ENCODE peak calls at places on chromosome 11, in five cellular contexts. One of them, this sample, is unnamed.

GRCh38 chr11:69272055-69272454 is 21.9 kb upstream of the MYEOV start:
- DNase-seq in endothelial cell of umbilical vein: no peak
- DNase-seq in A549: no peak
- DNase-seq in GM12878: no peak
- DNase-seq in K562: no peak
- DNase-seq in this sample: no peak

GRCh38 chr11:47351159-47352126 is 1.1 kb downstream of the MYBPC3 start:
- DNase-seq in endothelial cell of umbilical vein: no peak
- DNase-seq in A549: no peak
- DNase-seq in GM12878: no peak
- DNase-seq in K562: no peak
- DNase-seq in this sample: no peak

GRCh38 chr11:133999355-133999754 is 42.6 kb upstream of the IGSF9B start:
- DNase-seq in endothelial cell of umbilical vein: no peak
- DNase-seq in A549: no peak
- DNase-seq in GM12878: no peak
- DNase-seq in K562: no peak
- DNase-seq in this sample: no peak

GRCh38 chr11:47001666-47002285 is 65.2 kb downstream of the CSTPP1 start:
- DNase-seq in endothelial cell of umbilical vein: no peak
- DNase-seq in A549: no peak
- DNase-seq in GM12878: no peak
- DNase-seq in K562: peak
- DNase-seq in this sample: no peak

GRCh38 chr11:6646631-6647281 is 8.9 kb downstream of the DCHS1 start:
- DNase-seq in endothelial cell of umbilical vein: no peak
- DNase-seq in A549: no peak
- DNase-seq in GM12878: peak
- DNase-seq in K562: no peak
- DNase-seq in this sample: no peak

GRCh38 chr11:117685566-117685965 is 111.5 kb downstream of the DSCAML1 start:
- DNase-seq in endothelial cell of umbilical vein: no peak
- DNase-seq in A549: no peak
- DNase-seq in GM12878: no peak
- DNase-seq in K562: no peak
- DNase-seq in this sample: no peak

GRCh38 chr11:103730151-103730940 is 306.1 kb upstream of the DDI1 start:
- DNase-seq in endothelial cell of umbilical vein: peak
- DNase-seq in A549: no peak
- DNase-seq in GM12878: no peak
- DNase-seq in K562: no peak
- DNase-seq in this sample: no peak

GRCh38 chr11:6319001-6319878 is 1.1 kb downstream of the CAVIN3 start:
- DNase-seq in endothelial cell of umbilical vein: peak
- DNase-seq in A549: no peak
- DNase-seq in GM12878: no peak
- DNase-seq in K562: no peak
- DNase-seq in this sample: no peak

GRCh38 chr11:115269193-115269592 is 235.0 kb downstream of the CADM1 start:
- DNase-seq in endothelial cell of umbilical vein: no peak
- DNase-seq in A549: no peak
- DNase-seq in GM12878: no peak
- DNase-seq in K562: no peak
- DNase-seq in this sample: no peak

GRCh38 chr11:78656984-78657383 is 82.3 kb upstream of the NARS2 start:
- DNase-seq in endothelial cell of umbilical vein: no peak
- DNase-seq in A549: no peak
- DNase-seq in GM12878: no peak
- DNase-seq in K562: no peak
- DNase-seq in this sample: no peak

GRCh38 chr11:110295487-110296225 is 758 bp downstream of the RDX start:
- DNase-seq in endothelial cell of umbilical vein: peak
- DNase-seq in A549: no peak
- DNase-seq in GM12878: peak
- DNase-seq in K562: peak
- DNase-seq in this sample: no peak

GRCh38 chr11:864118-864827 is 21.6 kb downstream of the TSPAN4 start:
- DNase-seq in endothelial cell of umbilical vein: no peak
- DNase-seq in A549: no peak
- DNase-seq in GM12878: no peak
- DNase-seq in K562: no peak
- DNase-seq in this sample: no peak

GRCh38 chr11:76339217-76339616 is 41.7 kb downstream of the THAP12 start:
- DNase-seq in endothelial cell of umbilical vein: peak
- DNase-seq in A549: no peak
- DNase-seq in GM12878: no peak
- DNase-seq in K562: no peak
- DNase-seq in this sample: no peak

GRCh38 chr11:94747136-94748110 is 20.7 kb upstream of the AMOTL1 start:
- DNase-seq in endothelial cell of umbilical vein: no peak
- DNase-seq in A549: peak
- DNase-seq in GM12878: no peak
- DNase-seq in K562: no peak
- DNase-seq in this sample: no peak

GRCh38 chr11:33930317-33931021 is 38.6 kb upstream of the LMO2 start:
- DNase-seq in endothelial cell of umbilical vein: peak
- DNase-seq in A549: no peak
- DNase-seq in GM12878: no peak
- DNase-seq in K562: no peak
- DNase-seq in this sample: no peak

GRCh38 chr11:23314162-23314561 is 453.9 kb upstream of the CCDC179 start:
- DNase-seq in endothelial cell of umbilical vein: peak
- DNase-seq in A549: no peak
- DNase-seq in GM12878: no peak
- DNase-seq in K562: no peak
- DNase-seq in this sample: no peak

GRCh38 chr11:112298535-112298934 is 37.9 kb upstream of the PLET1 start:
- DNase-seq in endothelial cell of umbilical vein: no peak
- DNase-seq in A549: no peak
- DNase-seq in GM12878: no peak
- DNase-seq in K562: no peak
- DNase-seq in this sample: no peak

GRCh38 chr11:1073851-1074243 is 827 bp upstream of the MUC2 start:
- DNase-seq in endothelial cell of umbilical vein: no peak
- DNase-seq in A549: no peak
- DNase-seq in GM12878: no peak
- DNase-seq in K562: no peak
- DNase-seq in this sample: no peak

GRCh38 chr11:74085542-74085892 is 76.6 kb upstream of the UCP3 start:
- DNase-seq in endothelial cell of umbilical vein: no peak
- DNase-seq in A549: no peak
- DNase-seq in GM12878: no peak
- DNase-seq in K562: peak
- DNase-seq in this sample: peak

GRCh38 chr11:95498731-95499396 is 267.9 kb upstream of the SESN3 start:
- DNase-seq in endothelial cell of umbilical vein: no peak
- DNase-seq in A549: no peak
- DNase-seq in GM12878: no peak
- DNase-seq in K562: no peak
- DNase-seq in this sample: no peak

GRCh38 chr11:78299000-78299712 is 110.4 kb downstream of the USP35 start:
- DNase-seq in endothelial cell of umbilical vein: peak
- DNase-seq in A549: no peak
- DNase-seq in GM12878: no peak
- DNase-seq in K562: no peak
- DNase-seq in this sample: no peak

GRCh38 chr11:48384670-48385069 is 18.4 kb upstream of the OR4C5 start:
- DNase-seq in endothelial cell of umbilical vein: no peak
- DNase-seq in A549: no peak
- DNase-seq in GM12878: no peak
- DNase-seq in K562: peak
- DNase-seq in this sample: no peak

GRCh38 chr11:128857341-128857740 is 9.8 kb downstream of the KCNJ1 start:
- DNase-seq in endothelial cell of umbilical vein: no peak
- DNase-seq in A549: no peak
- DNase-seq in GM12878: no peak
- DNase-seq in K562: no peak
- DNase-seq in this sample: no peak

GRCh38 chr11:28696591-28696990 is 588.4 kb downstream of the METTL15 start:
- DNase-seq in endothelial cell of umbilical vein: no peak
- DNase-seq in A549: no peak
- DNase-seq in GM12878: no peak
- DNase-seq in K562: no peak
- DNase-seq in this sample: no peak

GRCh38 chr11:46666516-46666915 is 33.9 kb downstream of the ARHGAP1 start:
- DNase-seq in endothelial cell of umbilical vein: no peak
- DNase-seq in A549: no peak
- DNase-seq in GM12878: no peak
- DNase-seq in K562: no peak
- DNase-seq in this sample: no peak

DNA sequence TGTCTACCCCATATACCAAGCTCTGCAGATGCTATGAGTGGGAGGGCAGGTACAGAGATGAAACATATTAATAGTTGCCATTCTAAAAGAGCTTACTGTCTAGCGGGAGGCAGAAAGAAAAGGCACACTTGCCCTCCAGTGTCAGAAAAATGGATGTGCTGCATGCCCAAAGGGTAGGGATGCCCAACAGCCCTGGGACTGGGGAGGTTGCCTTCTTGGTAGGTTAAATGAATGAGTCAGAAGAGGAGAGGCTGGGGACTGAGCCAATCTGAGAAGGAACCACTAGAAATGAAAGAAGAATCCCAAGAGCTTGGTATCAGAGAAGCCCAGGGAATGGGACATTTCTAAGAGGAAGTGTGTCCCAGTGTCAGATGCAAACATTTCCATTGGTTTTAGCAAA is 1.2 kb downstream of the BIRC3 start:
- DNase-seq in endothelial cell of umbilical vein: no peak
- DNase-seq in A549: peak
- DNase-seq in GM12878: no peak
- DNase-seq in K562: no peak
- DNase-seq in this sample: no peak
- TF ChIP-seq POLR2A in endothelial cell of umbilical vein: no peak
- TF ChIP-seq POLR2A in A549: no peak
- TF ChIP-seq POLR2A in GM12878: peak
- TF ChIP-seq POLR2A in K562: no peak
- TF ChIP-seq POLR2A in this sample: no peak

DNA sequence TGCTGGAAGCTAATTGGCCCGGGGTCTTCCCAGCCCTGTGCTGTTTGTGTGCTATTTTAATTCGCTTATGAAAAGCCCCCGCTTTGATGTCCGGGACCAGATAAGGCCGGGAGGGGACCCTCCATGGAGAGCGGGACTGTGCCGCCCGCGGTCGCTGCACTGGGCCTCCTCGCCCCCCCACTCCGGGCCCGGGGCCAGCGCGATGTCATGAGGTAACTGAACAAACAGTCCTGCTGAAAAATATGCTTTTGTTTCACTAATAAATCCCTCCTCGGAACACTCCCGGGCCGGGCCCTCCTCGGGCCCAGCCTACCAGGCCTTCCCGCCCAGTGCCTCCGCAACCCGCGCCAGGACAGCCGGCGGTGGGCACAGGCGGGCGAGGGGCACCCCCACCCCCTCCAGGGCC is 78.3 kb downstream of the CDKN1C start:
- DNase-seq in endothelial cell of umbilical vein: peak
- DNase-seq in A549: no peak
- DNase-seq in GM12878: no peak
- DNase-seq in K562: no peak
- DNase-seq in this sample: peak
- H3K4me2 ChIP-seq in endothelial cell of umbilical vein: no peak
- H3K4me2 ChIP-seq in A549: peak
- H3K4me2 ChIP-seq in GM12878: no peak
- H3K4me2 ChIP-seq in K562: no peak
- H3K4me2 ChIP-seq in this sample: peak

GRCh38 chr11:122709042-122709760 is 53.7 kb downstream of the UBASH3B start:
- DNase-seq in endothelial cell of umbilical vein: no peak
- DNase-seq in A549: no peak
- DNase-seq in GM12878: no peak
- DNase-seq in K562: no peak
- DNase-seq in this sample: no peak

GRCh38 chr11:122714021-122714420 is 58.5 kb downstream of the UBASH3B start:
- DNase-seq in endothelial cell of umbilical vein: no peak
- DNase-seq in A549: no peak
- DNase-seq in GM12878: no peak
- DNase-seq in K562: no peak
- DNase-seq in this sample: no peak

GRCh38 chr11:122711362-122711761 is 55.8 kb downstream of the UBASH3B start:
- DNase-seq in endothelial cell of umbilical vein: peak
- DNase-seq in A549: no peak
- DNase-seq in GM12878: no peak
- DNase-seq in K562: no peak
- DNase-seq in this sample: no peak

GRCh38 chr11:122714484-122714883 is 59.0 kb downstream of the UBASH3B start:
- DNase-seq in endothelial cell of umbilical vein: no peak
- DNase-seq in A549: no peak
- DNase-seq in GM12878: no peak
- DNase-seq in K562: no peak
- DNase-seq in this sample: no peak

GRCh38 chr11:122711831-122712378 is 56.4 kb downstream of the UBASH3B start:
- DNase-seq in endothelial cell of umbilical vein: peak
- DNase-seq in A549: no peak
- DNase-seq in GM12878: no peak
- DNase-seq in K562: no peak
- DNase-seq in this sample: no peak
- TF ChIP-seq MYC in endothelial cell of umbilical vein: no peak
- TF ChIP-seq MYC in A549: no peak
- TF ChIP-seq MYC in GM12878: no peak
- TF ChIP-seq MYC in K562: no peak
- TF ChIP-seq MYC in this sample: no peak

DNA sequence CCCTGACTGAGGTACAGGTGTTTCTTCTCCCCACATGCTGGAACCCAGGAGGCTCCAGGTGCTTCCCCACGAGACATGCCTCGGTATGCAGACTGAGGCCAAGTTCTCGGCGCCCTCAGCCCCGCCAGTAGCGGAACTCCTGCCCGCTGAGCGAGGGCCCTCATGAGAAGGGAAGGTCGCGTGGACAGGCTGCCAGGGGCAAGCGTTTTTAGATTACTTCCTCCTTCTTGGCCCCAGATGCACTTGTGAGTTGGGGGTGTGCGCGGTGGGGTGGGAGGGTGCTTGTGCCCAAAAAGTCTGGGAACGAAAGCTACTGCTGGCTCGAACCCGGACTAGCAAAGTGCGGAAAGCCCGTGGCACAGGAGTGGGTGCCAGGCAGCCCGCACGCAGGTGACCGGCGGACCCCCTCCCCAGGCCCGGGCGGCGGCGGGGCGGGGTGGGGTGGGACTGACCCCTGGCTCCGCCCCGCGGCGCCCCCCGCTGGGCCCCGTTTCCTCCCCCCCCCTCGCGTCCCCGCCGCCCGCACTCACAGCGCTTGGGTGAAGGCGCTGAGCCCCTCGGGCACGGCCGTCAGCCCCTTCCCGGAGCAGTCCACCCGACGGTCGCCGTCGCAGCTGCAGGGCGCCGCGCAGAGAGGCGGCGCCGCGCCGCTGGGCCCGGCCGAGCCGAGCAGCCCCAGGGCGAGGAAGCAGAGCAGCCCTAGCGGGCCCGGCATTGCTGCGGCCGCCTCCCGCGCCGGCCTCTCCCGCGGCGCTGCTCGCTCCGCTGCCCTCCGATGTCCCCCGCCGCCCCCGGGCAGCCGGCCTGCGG is 797 bp downstream of the LGR4 start:
- DNase-seq in endothelial cell of umbilical vein: peak
- DNase-seq in A549: no peak
- DNase-seq in GM12878: no peak
- DNase-seq in K562: peak
- DNase-seq in this sample: no peak
- TF ChIP-seq POLR2A in endothelial cell of umbilical vein: no peak
- TF ChIP-seq POLR2A in A549: no peak
- TF ChIP-seq POLR2A in GM12878: no peak
- TF ChIP-seq POLR2A in K562: no peak
- TF ChIP-seq POLR2A in this sample: no peak